ENCODE peak calls at places on chromosomes 4 and X, in ten cellular contexts. One of them, this sample, is unnamed.
A peak's percentile ranks its signal among the peaks of the same experiment; 100 is the strongest.

GRCh38 chrX:55056820-55057690 is 17.8 kb upstream of the PAGE2B start:
- DNase-seq in Peyer's patch: no peak
- DNase-seq in AG09309: peak; percentile 3
- DNase-seq in activated naive CD4-positive, alpha-beta T cell treated with anti-CD3 and anti-CD28 coated beads for 36 hours: peak; percentile 48
- DNase-seq in fibroblast of pulmonary artery: peak; percentile 75
- DNase-seq in fibroblast of villous mesenchyme: peak; percentile 35
- DNase-seq in epithelial cell of esophagus: peak; percentile 2
- DNase-seq in ovary: no peak
- DNase-seq in HEK293T: no peak
- DNase-seq in stimulated activated CD8-positive, alpha-beta memory T cell treated with anti-CD3 and anti-CD28 coated beads, Interleukin-4, amount 100 ng/mL, for 4 hours: no peak
- DNase-seq in this sample: no peak

GRCh38 chr4:6474705-6475457 is 2.5 kb upstream of the PPP2R2C start:
- DNase-seq in Peyer's patch: no peak
- DNase-seq in AG09309: no peak
- DNase-seq in activated naive CD4-positive, alpha-beta T cell treated with anti-CD3 and anti-CD28 coated beads for 36 hours: no peak
- DNase-seq in fibroblast of pulmonary artery: no peak
- DNase-seq in fibroblast of villous mesenchyme: no peak
- DNase-seq in epithelial cell of esophagus: no peak
- DNase-seq in ovary: no peak
- DNase-seq in HEK293T: no peak
- DNase-seq in stimulated activated CD8-positive, alpha-beta memory T cell treated with anti-CD3 and anti-CD28 coated beads, Interleukin-4, amount 100 ng/mL, for 4 hours: no peak
- DNase-seq in this sample: no peak

GRCh38 chr4:127549521-127549920 is 83.2 kb upstream of the INTU start:
- DNase-seq in Peyer's patch: no peak
- DNase-seq in AG09309: no peak
- DNase-seq in activated naive CD4-positive, alpha-beta T cell treated with anti-CD3 and anti-CD28 coated beads for 36 hours: no peak
- DNase-seq in fibroblast of pulmonary artery: no peak
- DNase-seq in fibroblast of villous mesenchyme: no peak
- DNase-seq in epithelial cell of esophagus: no peak
- DNase-seq in ovary: no peak
- DNase-seq in HEK293T: no peak
- DNase-seq in stimulated activated CD8-positive, alpha-beta memory T cell treated with anti-CD3 and anti-CD28 coated beads, Interleukin-4, amount 100 ng/mL, for 4 hours: no peak
- DNase-seq in this sample: no peak

GRCh38 chr4:156763511-156763910 is 208.1 kb downstream of the PDGFC start:
- DNase-seq in Peyer's patch: no peak
- DNase-seq in AG09309: no peak
- DNase-seq in activated naive CD4-positive, alpha-beta T cell treated with anti-CD3 and anti-CD28 coated beads for 36 hours: no peak
- DNase-seq in fibroblast of pulmonary artery: no peak
- DNase-seq in fibroblast of villous mesenchyme: peak; percentile 92
- DNase-seq in epithelial cell of esophagus: no peak
- DNase-seq in ovary: no peak
- DNase-seq in HEK293T: peak; percentile 18
- DNase-seq in stimulated activated CD8-positive, alpha-beta memory T cell treated with anti-CD3 and anti-CD28 coated beads, Interleukin-4, amount 100 ng/mL, for 4 hours: no peak
- DNase-seq in this sample: no peak

GRCh38 chr4:101103381-101104142 is 243.8 kb downstream of the PPP3CA start:
- DNase-seq in Peyer's patch: no peak
- DNase-seq in AG09309: no peak
- DNase-seq in activated naive CD4-positive, alpha-beta T cell treated with anti-CD3 and anti-CD28 coated beads for 36 hours: no peak
- DNase-seq in fibroblast of pulmonary artery: peak; percentile 34
- DNase-seq in fibroblast of villous mesenchyme: peak; percentile 75
- DNase-seq in epithelial cell of esophagus: no peak
- DNase-seq in ovary: no peak
- DNase-seq in HEK293T: no peak
- DNase-seq in stimulated activated CD8-positive, alpha-beta memory T cell treated with anti-CD3 and anti-CD28 coated beads, Interleukin-4, amount 100 ng/mL, for 4 hours: no peak
- DNase-seq in this sample: no peak

GRCh38 chrX:151722241-151722846 is 6.5 kb downstream of the FATE1 start:
- DNase-seq in Peyer's patch: no peak
- DNase-seq in AG09309: no peak
- DNase-seq in activated naive CD4-positive, alpha-beta T cell treated with anti-CD3 and anti-CD28 coated beads for 36 hours: peak; percentile 5
- DNase-seq in fibroblast of pulmonary artery: peak; percentile 17
- DNase-seq in fibroblast of villous mesenchyme: no peak
- DNase-seq in epithelial cell of esophagus: peak; percentile 2
- DNase-seq in ovary: peak; percentile 37
- DNase-seq in HEK293T: peak; percentile 77
- DNase-seq in stimulated activated CD8-positive, alpha-beta memory T cell treated with anti-CD3 and anti-CD28 coated beads, Interleukin-4, amount 100 ng/mL, for 4 hours: no peak
- DNase-seq in this sample: no peak

GRCh38 chr4:61445374-61446063 is 245.4 kb downstream of the ADGRL3 start:
- DNase-seq in Peyer's patch: no peak
- DNase-seq in AG09309: no peak
- DNase-seq in activated naive CD4-positive, alpha-beta T cell treated with anti-CD3 and anti-CD28 coated beads for 36 hours: no peak
- DNase-seq in fibroblast of pulmonary artery: no peak
- DNase-seq in fibroblast of villous mesenchyme: no peak
- DNase-seq in epithelial cell of esophagus: no peak
- DNase-seq in ovary: no peak
- DNase-seq in HEK293T: peak; percentile 10
- DNase-seq in stimulated activated CD8-positive, alpha-beta memory T cell treated with anti-CD3 and anti-CD28 coated beads, Interleukin-4, amount 100 ng/mL, for 4 hours: no peak
- DNase-seq in this sample: no peak

GRCh38 chr4:73687414-73687813 is 53.0 kb upstream of the CXCL8 start:
- DNase-seq in Peyer's patch: no peak
- DNase-seq in AG09309: no peak
- DNase-seq in activated naive CD4-positive, alpha-beta T cell treated with anti-CD3 and anti-CD28 coated beads for 36 hours: no peak
- DNase-seq in fibroblast of pulmonary artery: no peak
- DNase-seq in fibroblast of villous mesenchyme: no peak
- DNase-seq in epithelial cell of esophagus: no peak
- DNase-seq in ovary: no peak
- DNase-seq in HEK293T: no peak
- DNase-seq in stimulated activated CD8-positive, alpha-beta memory T cell treated with anti-CD3 and anti-CD28 coated beads, Interleukin-4, amount 100 ng/mL, for 4 hours: no peak
- DNase-seq in this sample: no peak

GRCh38 chr4:105587851-105588250 is 35.4 kb downstream of the ARHGEF38 start:
- DNase-seq in Peyer's patch: no peak
- DNase-seq in AG09309: no peak
- DNase-seq in activated naive CD4-positive, alpha-beta T cell treated with anti-CD3 and anti-CD28 coated beads for 36 hours: no peak
- DNase-seq in fibroblast of pulmonary artery: no peak
- DNase-seq in fibroblast of villous mesenchyme: no peak
- DNase-seq in epithelial cell of esophagus: no peak
- DNase-seq in ovary: no peak
- DNase-seq in HEK293T: no peak
- DNase-seq in stimulated activated CD8-positive, alpha-beta memory T cell treated with anti-CD3 and anti-CD28 coated beads, Interleukin-4, amount 100 ng/mL, for 4 hours: no peak
- DNase-seq in this sample: no peak

GRCh38 chr4:86302242-86302641 is 57.6 kb downstream of the MAPK10 start:
- DNase-seq in Peyer's patch: no peak
- DNase-seq in AG09309: no peak
- DNase-seq in activated naive CD4-positive, alpha-beta T cell treated with anti-CD3 and anti-CD28 coated beads for 36 hours: no peak
- DNase-seq in fibroblast of pulmonary artery: peak; percentile 93
- DNase-seq in fibroblast of villous mesenchyme: peak; percentile 26
- DNase-seq in epithelial cell of esophagus: peak; percentile 34
- DNase-seq in ovary: no peak
- DNase-seq in HEK293T: no peak
- DNase-seq in stimulated activated CD8-positive, alpha-beta memory T cell treated with anti-CD3 and anti-CD28 coated beads, Interleukin-4, amount 100 ng/mL, for 4 hours: no peak
- DNase-seq in this sample: peak; percentile 2

GRCh38 chr4:54837576-54838140 is 179.9 kb downstream of the KIT start:
- DNase-seq in Peyer's patch: no peak
- DNase-seq in AG09309: no peak
- DNase-seq in activated naive CD4-positive, alpha-beta T cell treated with anti-CD3 and anti-CD28 coated beads for 36 hours: no peak
- DNase-seq in fibroblast of pulmonary artery: peak; percentile 16
- DNase-seq in fibroblast of villous mesenchyme: no peak
- DNase-seq in epithelial cell of esophagus: peak; percentile 5
- DNase-seq in ovary: no peak
- DNase-seq in HEK293T: no peak
- DNase-seq in stimulated activated CD8-positive, alpha-beta memory T cell treated with anti-CD3 and anti-CD28 coated beads, Interleukin-4, amount 100 ng/mL, for 4 hours: no peak
- DNase-seq in this sample: peak; percentile 2

GRCh38 chr4:44760142-44760898 is 34.0 kb upstream of the GNPDA2 start:
- DNase-seq in Peyer's patch: no peak
- DNase-seq in AG09309: peak; percentile 8
- DNase-seq in activated naive CD4-positive, alpha-beta T cell treated with anti-CD3 and anti-CD28 coated beads for 36 hours: no peak
- DNase-seq in fibroblast of pulmonary artery: peak; percentile 61
- DNase-seq in fibroblast of villous mesenchyme: peak; percentile 52
- DNase-seq in epithelial cell of esophagus: peak; percentile 51
- DNase-seq in ovary: no peak
- DNase-seq in HEK293T: peak; percentile 7
- DNase-seq in stimulated activated CD8-positive, alpha-beta memory T cell treated with anti-CD3 and anti-CD28 coated beads, Interleukin-4, amount 100 ng/mL, for 4 hours: no peak
- DNase-seq in this sample: peak; percentile 12

GRCh38 chrX:15769300-15769954 is 20.9 kb upstream of the ZRSR2 start:
- DNase-seq in Peyer's patch: no peak
- DNase-seq in AG09309: no peak
- DNase-seq in activated naive CD4-positive, alpha-beta T cell treated with anti-CD3 and anti-CD28 coated beads for 36 hours: no peak
- DNase-seq in fibroblast of pulmonary artery: peak; percentile 14
- DNase-seq in fibroblast of villous mesenchyme: peak; percentile 63
- DNase-seq in epithelial cell of esophagus: no peak
- DNase-seq in ovary: no peak
- DNase-seq in HEK293T: no peak
- DNase-seq in stimulated activated CD8-positive, alpha-beta memory T cell treated with anti-CD3 and anti-CD28 coated beads, Interleukin-4, amount 100 ng/mL, for 4 hours: no peak
- DNase-seq in this sample: no peak

GRCh38 chrX:17591741-17592110 is 145.6 kb upstream of the SCML1 start:
- DNase-seq in Peyer's patch: no peak
- DNase-seq in AG09309: peak; percentile 58
- DNase-seq in activated naive CD4-positive, alpha-beta T cell treated with anti-CD3 and anti-CD28 coated beads for 36 hours: peak; percentile 38
- DNase-seq in fibroblast of pulmonary artery: peak; percentile 71
- DNase-seq in fibroblast of villous mesenchyme: peak; percentile 73
- DNase-seq in epithelial cell of esophagus: peak; percentile 59
- DNase-seq in ovary: no peak
- DNase-seq in HEK293T: no peak
- DNase-seq in stimulated activated CD8-positive, alpha-beta memory T cell treated with anti-CD3 and anti-CD28 coated beads, Interleukin-4, amount 100 ng/mL, for 4 hours: no peak
- DNase-seq in this sample: peak; percentile 72

GRCh38 chr4:3112979-3113469 is 38.5 kb downstream of the HTT start:
- DNase-seq in Peyer's patch: no peak
- DNase-seq in AG09309: no peak
- DNase-seq in activated naive CD4-positive, alpha-beta T cell treated with anti-CD3 and anti-CD28 coated beads for 36 hours: no peak
- DNase-seq in fibroblast of pulmonary artery: peak; percentile 58
- DNase-seq in fibroblast of villous mesenchyme: no peak
- DNase-seq in epithelial cell of esophagus: peak; percentile 59
- DNase-seq in ovary: no peak
- DNase-seq in HEK293T: no peak
- DNase-seq in stimulated activated CD8-positive, alpha-beta memory T cell treated with anti-CD3 and anti-CD28 coated beads, Interleukin-4, amount 100 ng/mL, for 4 hours: no peak
- DNase-seq in this sample: peak; percentile 25

GRCh38 chr4:115969756-115970155 is 856.3 kb upstream of the NDST4 start:
- DNase-seq in Peyer's patch: no peak
- DNase-seq in AG09309: no peak
- DNase-seq in activated naive CD4-positive, alpha-beta T cell treated with anti-CD3 and anti-CD28 coated beads for 36 hours: no peak
- DNase-seq in fibroblast of pulmonary artery: no peak
- DNase-seq in fibroblast of villous mesenchyme: no peak
- DNase-seq in epithelial cell of esophagus: peak; percentile 53
- DNase-seq in ovary: no peak
- DNase-seq in HEK293T: no peak
- DNase-seq in stimulated activated CD8-positive, alpha-beta memory T cell treated with anti-CD3 and anti-CD28 coated beads, Interleukin-4, amount 100 ng/mL, for 4 hours: no peak
- DNase-seq in this sample: peak; percentile 39

GRCh38 chr4:168273838-168274237 is 44.7 kb downstream of the DDX60 start:
- DNase-seq in Peyer's patch: no peak
- DNase-seq in AG09309: no peak
- DNase-seq in activated naive CD4-positive, alpha-beta T cell treated with anti-CD3 and anti-CD28 coated beads for 36 hours: no peak
- DNase-seq in fibroblast of pulmonary artery: no peak
- DNase-seq in fibroblast of villous mesenchyme: no peak
- DNase-seq in epithelial cell of esophagus: peak; percentile 43
- DNase-seq in ovary: no peak
- DNase-seq in HEK293T: no peak
- DNase-seq in stimulated activated CD8-positive, alpha-beta memory T cell treated with anti-CD3 and anti-CD28 coated beads, Interleukin-4, amount 100 ng/mL, for 4 hours: no peak
- DNase-seq in this sample: peak; percentile 19

GRCh38 chr4:11821774-11822430 is 393.2 kb upstream of the HS3ST1 start:
- DNase-seq in Peyer's patch: no peak
- DNase-seq in AG09309: no peak
- DNase-seq in activated naive CD4-positive, alpha-beta T cell treated with anti-CD3 and anti-CD28 coated beads for 36 hours: no peak
- DNase-seq in fibroblast of pulmonary artery: no peak
- DNase-seq in fibroblast of villous mesenchyme: no peak
- DNase-seq in epithelial cell of esophagus: no peak
- DNase-seq in ovary: no peak
- DNase-seq in HEK293T: no peak
- DNase-seq in stimulated activated CD8-positive, alpha-beta memory T cell treated with anti-CD3 and anti-CD28 coated beads, Interleukin-4, amount 100 ng/mL, for 4 hours: no peak
- DNase-seq in this sample: no peak

This sample was measured in mammary epithelial cell.